ENCODE peak calls at places on chromosomes 1 and 21, in ten cellular contexts. M is tibial artery; Y is HAP-1; H is transverse colon; B is breast epithelium; C is stomach; D is HCT116; R is lower leg skin; L is CD8-positive, alpha-beta T cell; F is dorsolateral prefrontal cortex. G is an unnamed sample.

GRCh38 chr1:109783436-109783835 is 19.7 kb upstream of the EPS8L3 start:
- DNase-seq in Y (no peak), F (no peak), L (no peak), D (peak; percentile 51), H (no peak), B (peak; percentile 67), M (no peak), R (no peak), C (peak; percentile 67), G (peak; percentile 58)

GRCh38 chr1:21013510-21013909 is 163.2 kb downstream of the EIF4G3 start:
- DNase-seq in Y (no peak), F (no peak), D (no peak), R (no peak), M (no peak), H (no peak), L (no peak), B (no peak), C (no peak), G (no peak)

GRCh38 chr1:33300673-33301072 is 20.2 kb downstream of the A3GALT2 start:
- DNase-seq in C (peak; percentile 73), F (no peak), M (peak; percentile 79), B (peak; percentile 76), H (peak; percentile 48), R (no peak), Y (no peak), D (no peak), L (no peak), G (peak; percentile 94)

GRCh38 chr1:6491480-6491962 is at the start of gene PLEKHG5:
- DNase-seq in M (no peak), R (no peak), H (no peak), F (no peak), C (no peak), Y (no peak), L (no peak), D (peak; percentile 60), B (no peak), G (peak; percentile 27)

GRCh38 chr1:108962681-108963051 is 618 bp downstream of the CLCC1 start:
- DNase-seq in D (no peak), Y (peak; percentile 45), H (peak; percentile 68), F (peak; percentile 36), M (peak; percentile 25), B (peak; percentile 43), L (peak; percentile 40), C (peak; percentile 65), R (no peak), G (no peak)

GRCh38 chr1:161440312-161440894 is 64.9 kb upstream of the FCGR2A start:
- DNase-seq in R (peak; percentile 86), C (peak; percentile 48), D (no peak), F (peak; percentile 38), M (no peak), Y (peak; percentile 86), B (no peak), L (peak; percentile 44), H (peak; percentile 68), G (peak; percentile 38)

GRCh38 chr21:43736224-43736883 is 17.4 kb downstream of the PDXK start:
- DNase-seq in Y (no peak), F (no peak), H (no peak), R (no peak), M (no peak), D (no peak), B (no peak), C (no peak), L (no peak), G (peak; percentile 17)

GRCh38 chr1:30286241-30286983 is 437.0 kb downstream of the MATN1 start:
- DNase-seq in Y (no peak), R (peak; percentile 72), B (no peak), H (no peak), M (no peak), F (no peak), D (no peak), C (no peak), L (no peak), G (no peak)

GRCh38 chr1:180188103-180188506 is 33.4 kb downstream of the QSOX1 start:
- DNase-seq in C (peak; percentile 44), D (no peak), R (no peak), F (peak; percentile 69), H (peak; percentile 54), Y (peak; percentile 83), L (no peak), B (no peak), M (no peak), G (peak; percentile 72)

GRCh38 chr1:197360068-197360467 is 92.0 kb downstream of the CRB1 start:
- DNase-seq in H (no peak), M (no peak), R (no peak), L (no peak), F (no peak), C (no peak), B (no peak), D (no peak), Y (no peak), G (peak; percentile 67)

GRCh38 chr21:41289431-41289830 is 27.2 kb upstream of the FAM3B start:
- DNase-seq in Y (no peak), L (no peak), H (no peak), R (no peak), C (no peak), M (no peak), D (peak; percentile 21), F (no peak), B (no peak), G (peak; percentile 13)

GRCh38 chr1:90781429-90782020 is 64.4 kb upstream of the BARHL2 start:
- DNase-seq in B (no peak), L (no peak), F (peak; percentile 46), C (no peak), H (no peak), D (no peak), R (no peak), Y (no peak), M (no peak), G (no peak)

GRCh38 chr1:2194898-2195673 is 514 bp upstream of the FAAP20 start:
- DNase-seq in L (peak; percentile 91), R (peak; percentile 98), M (peak; percentile 91), B (peak; percentile 88), F (peak; percentile 80), D (peak; percentile 67), Y (peak; percentile 91), C (peak; percentile 92), H (peak; percentile 93), G (peak; percentile 89)

GRCh38 chr1:117857434-117857833 is 72.0 kb downstream of the GDAP2 start:
- DNase-seq in B (no peak), Y (no peak), M (no peak), L (no peak), R (no peak), H (no peak), F (no peak), C (no peak), D (no peak), G (no peak)

GRCh38 chr1:171220551-171221175 is 27.6 kb upstream of the FMO1 start:
- DNase-seq in R (no peak), Y (peak; percentile 38), L (no peak), M (no peak), F (no peak), D (no peak), C (no peak), B (no peak), H (no peak), G (peak; percentile 82)
- H3K4me3 ChIP-seq in R (no peak overlapping the region), Y (no peak overlapping the region), L (no peak overlapping the region), M (no peak overlapping the region), F (peak overlapping the region; percentile 11), D (no peak overlapping the region), C (no peak overlapping the region), B (peak overlapping the region; percentile 19), H (no peak overlapping the region), G (peak overlapping the region; percentile 34)

GRCh38 chr1:236516929-236517704 is 6.7 kb upstream of the LGALS8 start:
- DNase-seq in Y (peak; percentile 62), B (no peak), L (no peak), R (no peak), F (no peak), M (no peak), H (no peak), D (no peak), C (no peak), G (peak; percentile 92)
- H3K4me3 ChIP-seq in Y (no peak overlapping the region), B (peak overlapping the region; percentile 8), L (no peak overlapping the region), R (no peak overlapping the region), F (no peak overlapping the region), M (no peak overlapping the region), H (no peak overlapping the region), D (no peak overlapping the region), C (no peak overlapping the region), G (peak overlapping the region; percentile 6)

GRCh38 chr1:100902365-100902764 is 6.5 kb downstream of the SLC30A7 start:
- DNase-seq in Y (no peak), B (no peak), R (no peak), F (no peak), L (no peak), H (no peak), C (no peak), M (no peak), D (no peak), G (no peak)
- H3K4me3 ChIP-seq in Y (no peak overlapping the region), B (no peak overlapping the region), R (no peak overlapping the region), F (no peak overlapping the region), L (no peak overlapping the region), H (no peak overlapping the region), C (no peak overlapping the region), M (no peak overlapping the region), D (no peak overlapping the region), G (no peak overlapping the region)

GRCh38 chr1:212606734-212607205 is 1.8 kb upstream of the ATF3 start:
- DNase-seq in H (peak; percentile 91), F (no peak), B (peak; percentile 88), L (peak; percentile 63), D (no peak), C (peak; percentile 89), M (peak; percentile 40), R (peak; percentile 95), Y (peak; percentile 63), G (no peak)

GRCh38 chr1:212607206-212607923 is 1.2 kb upstream of the ATF3 start:
- DNase-seq in D (no peak), C (peak; percentile 43), F (no peak), M (peak; percentile 49), B (peak; percentile 53), R (peak; percentile 91), L (no peak), Y (peak; percentile 48), H (peak; percentile 55), G (no peak)

GRCh38 chr1:212605441-212605976 is 3.1 kb upstream of the ATF3 start:
- DNase-seq in M (no peak), B (no peak), L (no peak), C (no peak), H (no peak), R (no peak), D (no peak), Y (peak; percentile 36), F (no peak), G (peak; percentile 70)

GRCh38 chr1:212607924-212608208 is 695 bp upstream of the ATF3 start:
- DNase-seq in D (no peak), B (no peak), R (no peak), F (peak; percentile 44), C (no peak), H (no peak), L (no peak), Y (no peak), M (no peak), G (no peak)

DNA sequence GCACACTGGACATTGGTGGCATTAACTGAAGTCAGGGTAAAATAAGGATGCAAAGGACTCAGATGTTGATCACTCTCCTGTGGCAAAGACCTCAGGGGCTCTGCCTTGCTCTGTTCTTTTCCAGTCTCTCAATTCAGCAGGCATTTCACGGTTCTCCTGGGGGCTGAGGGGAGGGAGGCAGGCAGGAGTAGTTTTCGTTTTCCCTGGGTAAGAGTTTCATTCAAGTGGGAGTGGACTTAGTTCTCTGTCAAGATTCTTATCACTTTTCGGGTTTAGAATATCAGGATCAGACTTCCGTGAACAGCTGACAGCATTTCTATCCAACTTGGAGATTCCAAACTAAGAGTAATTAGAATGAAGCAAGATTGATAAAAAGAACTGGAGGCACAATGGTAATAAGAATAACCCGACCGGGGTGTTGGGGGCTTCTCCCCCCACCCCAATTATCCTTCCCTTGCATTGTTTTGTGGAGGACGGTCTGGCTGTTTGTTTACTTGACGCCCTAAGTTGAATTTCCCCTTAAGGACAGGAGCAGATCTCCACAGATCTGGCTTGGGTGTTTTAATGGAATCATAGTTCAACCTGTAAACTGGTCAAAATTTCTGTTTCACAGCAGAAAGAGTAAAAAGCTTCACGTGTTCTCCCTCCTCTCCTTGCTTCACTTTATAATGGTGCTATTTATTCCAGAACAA is 2.4 kb upstream of the ATF3 start:
- DNase-seq in B (no peak), F (no peak), L (no peak), M (no peak), R (no peak), C (no peak), D (no peak), Y (peak; percentile 26), H (no peak), G (no peak)
- H3K4me3 ChIP-seq in B (peak overlapping the region; percentile 82), F (peak overlapping the region; percentile 77), L (peak overlapping the region; percentile 75), M (peak overlapping the region; percentile 65), R (no peak overlapping the region), C (peak overlapping the region; percentile 66), D (peak overlapping the region; percentile 77), Y (peak overlapping the region; percentile 76), H (no peak overlapping the region), G (peak overlapping the region; percentile 40)

G was measured in choroid plexus epithelial cell.